ENCODE peak calls at places on chromosomes 3 and 15, in ten cellular contexts. V is NCI-H1105; R is GM03348; B is activated T-helper 1 cell treated with Interleukin-2 at 50 U/mL for 16 hours; A is HFFc6; M is stimulated activated CD4-positive, alpha-beta T cell treated with anti-CD3 and anti-CD28 coated beads, Interleukin-1b, Interleukin-23, amount 100 ng/mL, for 48 hours; P is neural crest cell; Q is psoas muscle; N is NCI-H1092 treated with DMSO at 0.1 percent for 48 hours; W is small intestine. U is an unnamed sample.

GRCh38 chr15:74598126-74598842 is 17.4 kb upstream of the CLK3 start:
- DNase-seq in Q (peak), M (peak), R (peak), V (peak), A (peak), N (peak), W (peak), P (peak), B (peak), U (peak)

GRCh38 chr3:141561426-141562034 is 74.7 kb downstream of the RASA2 start:
- DNase-seq in V (peak), R (peak), P (peak), M (no peak), W (peak), A (peak), Q (no peak), N (peak), B (no peak), U (peak)

GRCh38 chr3:78268716-78269668 is 1229.1 kb downstream of the ROBO2 start:
- DNase-seq in M (no peak), Q (no peak), B (no peak), A (no peak), W (no peak), N (no peak), P (no peak), R (no peak), V (no peak), U (no peak)

GRCh38 chr3:69367586-69367985 is 18.3 kb downstream of the FRMD4B start:
- DNase-seq in M (no peak), A (no peak), R (no peak), Q (no peak), N (no peak), V (no peak), B (no peak), W (no peak), P (no peak), U (no peak)

GRCh38 chr3:4983739-4984510 is 4.7 kb downstream of the BHLHE40 start:
- DNase-seq in N (no peak), M (peak), W (peak), Q (peak), R (peak), V (no peak), B (peak), A (no peak), P (no peak), U (peak)

GRCh38 chr3:52774901-52775864 is 2.2 kb upstream of the ITIH1 start:
- DNase-seq in A (no peak), P (no peak), V (no peak), R (no peak), N (peak), M (no peak), W (peak), Q (no peak), B (no peak), U (no peak)

GRCh38 chr3:36147934-36148333 is 232.4 kb upstream of the STAC start:
- DNase-seq in P (no peak), N (no peak), Q (no peak), R (no peak), W (no peak), B (no peak), A (no peak), M (no peak), V (no peak), U (no peak)

GRCh38 chr3:57952208-57952631 is 56.0 kb upstream of the FLNB start:
- DNase-seq in A (peak), R (peak), N (no peak), V (no peak), W (no peak), M (no peak), P (no peak), B (no peak), Q (peak), U (no peak)

GRCh38 chr15:35306361-35306981 is 221.4 kb upstream of the NANOGP8 start:
- DNase-seq in M (no peak), V (no peak), A (peak), R (peak), W (peak), N (no peak), Q (no peak), B (no peak), P (peak), U (no peak)

GRCh38 chr3:33855884-33856546 is 57.6 kb downstream of the PDCD6IP start:
- DNase-seq in W (no peak), A (peak), V (no peak), Q (no peak), M (no peak), P (no peak), R (no peak), B (no peak), N (no peak), U (no peak)

GRCh38 chr3:101122678-101123077 is 129.5 kb upstream of the ABI3BP start:
- DNase-seq in V (no peak), M (no peak), A (no peak), N (no peak), P (no peak), W (peak), Q (no peak), B (no peak), R (no peak), U (no peak)

GRCh38 chr15:40493089-40493840 is 22.5 kb downstream of the CHST14 start:
- DNase-seq in M (peak), R (no peak), Q (no peak), N (no peak), A (no peak), W (no peak), P (no peak), B (peak), V (no peak), U (peak)

GRCh38 chr3:117853923-117854322 is 1144.3 kb downstream of the TUSC7 start:
- DNase-seq in R (peak), B (no peak), V (peak), W (no peak), P (no peak), M (no peak), A (no peak), Q (no peak), N (peak), U (no peak)

GRCh38 chr15:25543156-25543555 is 104.3 kb upstream of the UBE3A start:
- DNase-seq in Q (no peak), M (no peak), R (peak), B (no peak), V (peak), P (no peak), W (peak), A (peak), N (peak), U (no peak)

GRCh38 chr3:40518067-40518466 is 6.7 kb upstream of the ZNF621 start:
- DNase-seq in Q (no peak), B (no peak), W (no peak), R (no peak), M (no peak), A (no peak), P (no peak), N (no peak), V (no peak), U (no peak)

GRCh38 chr3:108322352-108322751 is 26.0 kb downstream of the HHLA2 start:
- DNase-seq in R (no peak), W (no peak), V (no peak), B (no peak), P (no peak), N (no peak), M (peak), A (no peak), Q (no peak), U (no peak)

GRCh38 chr15:34812369-34812768 is 17.0 kb upstream of the ACTC1 start:
- DNase-seq in V (no peak), A (peak), W (no peak), N (no peak), M (no peak), B (no peak), P (no peak), R (peak), Q (no peak), U (no peak)

GRCh38 chr3:45557886-45558285 is 36.7 kb upstream of the LIMD1 start:
- DNase-seq in Q (no peak), M (no peak), W (no peak), N (no peak), B (no peak), V (no peak), P (no peak), R (no peak), A (no peak), U (no peak)

GRCh38 chr15:93028632-93029612 is 60.1 kb downstream of the RGMA start:
- DNase-seq in W (peak), N (no peak), B (no peak), R (peak), P (no peak), M (peak), V (no peak), A (peak), Q (peak), U (no peak)

GRCh38 chr15:58957101-58957973 is 23.9 kb upstream of the SLTM start:
- DNase-seq in W (peak), P (peak), B (peak), Q (no peak), R (peak), M (peak), A (peak), N (peak), V (peak), U (peak)

GRCh38 chr3:107861904-107862303 is 228.9 kb downstream of the CD47 start:
- DNase-seq in B (no peak), V (no peak), N (no peak), Q (no peak), R (no peak), W (no peak), P (no peak), M (no peak), A (no peak), U (no peak)

GRCh38 chr15:76335851-76336253 is 721 bp upstream of the ISL2 start:
- DNase-seq in M (no peak), R (peak), W (no peak), B (no peak), A (no peak), N (no peak), V (no peak), Q (no peak), P (no peak), U (no peak)

GRCh38 chr15:74994236-74994635 is 1.1 kb upstream of the SCAMP5 start:
- DNase-seq in P (no peak), N (no peak), R (no peak), Q (no peak), V (no peak), A (no peak), B (no peak), W (no peak), M (no peak), U (no peak)

GRCh38 chr3:36214460-36214859 is 165.8 kb upstream of the STAC start:
- DNase-seq in N (peak), A (no peak), M (no peak), R (no peak), V (no peak), B (no peak), Q (no peak), W (no peak), P (no peak), U (no peak)

GRCh38 chr15:32723171-32723948 is 5.6 kb downstream of the GREM1 start:
- DNase-seq in M (no peak), R (no peak), Q (no peak), W (no peak), P (no peak), V (no peak), A (no peak), N (no peak), B (no peak), U (no peak)

GRCh38 chr3:130892759-130893239 is 1.1 kb upstream of the ATP2C1 start:
- DNase-seq in A (peak), B (peak), W (peak), P (peak), Q (no peak), N (peak), V (peak), R (peak), M (peak), U (peak)

GRCh38 chr3:66200147-66200546 is 20.7 kb upstream of the SLC25A26 start:
- DNase-seq in Q (no peak), V (no peak), M (no peak), N (no peak), W (no peak), P (no peak), R (no peak), A (no peak), B (no peak), U (no peak)

GRCh38 chr3:149273096-149273751 is 51.6 kb upstream of the CP start:
- DNase-seq in R (peak), Q (no peak), V (peak), P (peak), W (peak), B (no peak), A (peak), N (peak), M (no peak), U (no peak)

GRCh38 chr3:165854696-165855095 is 17.5 kb upstream of the BCHE start:
- DNase-seq in A (no peak), M (no peak), W (peak), V (peak), P (no peak), B (no peak), R (peak), N (no peak), Q (no peak), U (no peak)

GRCh38 chr15:66836476-66837030 is 134.5 kb downstream of the SMAD6 start:
- DNase-seq in P (no peak), Q (no peak), B (no peak), N (no peak), A (no peak), W (no peak), M (no peak), R (no peak), V (no peak), U (no peak)

GRCh38 chr3:115961390-115961789 is 338.1 kb downstream of the GAP43 start:
- DNase-seq in W (no peak), A (no peak), N (no peak), R (peak), B (no peak), P (no peak), V (no peak), Q (peak), M (no peak), U (no peak)

GRCh38 chr3:58532794-58533220 is 4.2 kb downstream of the ACOX2 start:
- DNase-seq in M (peak), V (peak), B (peak), W (peak), R (peak), Q (peak), A (peak), P (peak), N (peak), U (peak)

GRCh38 chr3:157438371-157438735 is 1.7 kb downstream of the PTX3 start:
- DNase-seq in V (peak), B (no peak), W (no peak), R (peak), Q (no peak), P (no peak), A (no peak), M (no peak), N (no peak), U (no peak)

GRCh38 chr3:24686764-24687163 is 192.1 kb upstream of the THRB start:
- DNase-seq in M (no peak), R (peak), Q (no peak), P (no peak), V (no peak), A (no peak), N (no peak), W (no peak), B (no peak), U (no peak)

GRCh38 chr3:117628896-117629295 is 919.3 kb downstream of the TUSC7 start:
- DNase-seq in Q (no peak), P (no peak), M (no peak), B (no peak), R (peak), N (peak), V (peak), A (peak), W (peak), U (no peak)

GRCh38 chr15:69819371-69819770 is 278.3 kb downstream of the TLE3 start:
- DNase-seq in V (no peak), P (no peak), W (no peak), M (no peak), R (no peak), B (no peak), N (no peak), A (no peak), Q (no peak), U (no peak)

GRCh38 chr15:69748700-69749099 is 296.1 kb downstream of the RPLP1 start:
- DNase-seq in Q (no peak), W (no peak), A (no peak), V (no peak), N (no peak), P (no peak), M (no peak), R (no peak), B (no peak), U (no peak)

GRCh38 chr15:41941644-41942415 is 30.5 kb downstream of the EHD4 start:
- DNase-seq in B (no peak), A (no peak), Q (no peak), P (no peak), R (no peak), N (no peak), V (no peak), M (no peak), W (no peak), U (no peak)

GRCh38 chr3:188956839-188957489 is 214.8 kb upstream of the TPRG1 start:
- DNase-seq in R (peak), M (no peak), Q (no peak), B (no peak), A (peak), W (peak), V (peak), P (peak), N (peak), U (no peak)

U was measured in effector CD4-positive, alpha-beta T cell.